ENCODE peak calls at places on chromosome X, in seven cellular contexts. D, G, H, A, T, K and X are unnamed samples.

GRCh38 chrX:131735127-131735526 is 191.3 kb downstream of the OR13H1 start:
- DNase-seq in H (no peak), D (no peak), K (no peak), G (no peak), T (no peak), A (no peak), X (no peak)

GRCh38 chrX:9153299-9153698 is 119.4 kb upstream of the FAM9B start:
- DNase-seq in T (no peak), G (no peak), A (peak), H (no peak), D (no peak), K (no peak), X (no peak)

GRCh38 chrX:153764786-153765137 is 713 bp downstream of the PLXNB3 start:
- DNase-seq in G (no peak), T (no peak), A (no peak), H (no peak), D (no peak), K (no peak), X (no peak)

GRCh38 chrX:9538544-9539045 is 73.7 kb downstream of the TBL1X start:
- DNase-seq in D (no peak), G (no peak), H (peak), K (no peak), T (no peak), A (no peak), X (no peak)

GRCh38 chrX:83759872-83760271 is 101.1 kb upstream of the CYLC1 start:
- DNase-seq in H (no peak), G (peak), A (peak), K (no peak), T (no peak), D (no peak), X (peak)

GRCh38 chrX:88425739-88426138 is 321.3 kb upstream of the CPXCR1 start:
- DNase-seq in K (no peak), G (peak), H (no peak), A (peak), T (no peak), D (no peak), X (no peak)

GRCh38 chrX:63470506-63470905 is 119.4 kb upstream of the SPIN4 start:
- DNase-seq in G (no peak), D (no peak), K (no peak), T (no peak), A (no peak), H (no peak), X (no peak)

GRCh38 chrX:69991685-69992084 is 58.1 kb downstream of the AWAT2 start:
- DNase-seq in A (no peak), H (peak), K (no peak), G (no peak), D (no peak), T (no peak), X (no peak)

GRCh38 chrX:119389854-119390501 is 9.2 kb upstream of the SLC25A43 start:
- DNase-seq in T (no peak), K (no peak), H (peak), G (no peak), D (no peak), A (no peak), X (no peak)

GRCh38 chrX:101462892-101463291 is 22.4 kb upstream of the ARMCX4 start:
- DNase-seq in D (no peak), H (no peak), A (peak), K (peak), G (peak), T (no peak), X (peak)

GRCh38 chrX:153773741-153774575 is 6.9 kb upstream of the SRPK3 start:
- DNase-seq in T (no peak), D (no peak), H (no peak), A (no peak), K (no peak), G (no peak), X (no peak)

GRCh38 chrX:2401201-2401589 is 99.6 kb downstream of the DHRSX start:
- DNase-seq in K (no peak), T (no peak), H (no peak), G (no peak), A (no peak), D (no peak), X (no peak)

GRCh38 chrX:69033936-69034335 is 131.3 kb downstream of the PJA1 start:
- DNase-seq in G (no peak), H (no peak), A (no peak), T (no peak), D (no peak), K (no peak), X (no peak)

GRCh38 chrX:43655961-43656494 is at the start of gene MAOA:
- DNase-seq in G (peak), K (no peak), H (peak), T (no peak), A (no peak), D (peak), X (no peak)

GRCh38 chrX:130083656-130084382 is 26.5 kb downstream of the ELF4 start:
- DNase-seq in T (no peak), K (no peak), A (no peak), H (no peak), G (no peak), D (no peak), X (peak)

GRCh38 chrX:24264383-24264782 is 49.5 kb downstream of the SUPT20HL2 start:
- DNase-seq in H (no peak), T (no peak), D (no peak), K (no peak), G (no peak), A (no peak), X (no peak)

GRCh38 chrX:134431894-134432293 is 28.1 kb upstream of the HPRT1 start:
- DNase-seq in T (no peak), A (peak), G (no peak), D (no peak), H (no peak), K (no peak), X (no peak)

GRCh38 chrX:41350150-41350975 is 16.4 kb downstream of the DDX3X start:
- DNase-seq in T (no peak), A (peak), K (no peak), G (peak), D (no peak), H (no peak), X (no peak)

GRCh38 chrX:129984196-129984962 is 1.9 kb downstream of the BCORL1 start:
- DNase-seq in D (peak), A (no peak), G (no peak), H (peak), K (no peak), T (peak), X (peak)

DNA sequence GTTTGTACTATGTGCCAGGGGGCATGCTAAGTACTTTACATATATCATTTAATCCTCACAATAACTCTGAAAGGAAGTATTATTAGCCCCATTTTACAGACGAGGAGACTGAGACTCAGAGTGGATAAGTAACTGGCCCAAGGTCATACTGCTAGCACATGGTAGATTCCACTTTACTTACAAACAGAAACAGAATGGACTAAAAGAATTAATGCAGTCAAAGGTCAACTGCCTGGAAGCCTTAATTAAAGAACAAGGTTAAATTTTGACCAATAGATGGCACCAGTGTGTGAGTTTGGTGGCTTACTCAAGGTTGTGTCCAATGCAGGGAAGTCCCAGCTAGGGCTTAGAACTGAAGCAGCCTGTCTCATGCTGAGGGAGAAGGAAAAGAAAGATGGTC is 4.7 kb downstream of the RIPPLY1 start:
- DNase-seq in A (peak), G (peak), K (no peak), T (no peak), D (no peak), H (peak), X (peak)
- TF ChIP-seq CTCF in A (peak), G (peak), K (peak), T (peak), D (no peak), H (peak), X (peak)

GRCh38 chrX:126770179-126770578 is 49.4 kb upstream of the PRR32 start:
- DNase-seq in G (peak), K (peak), H (peak), T (no peak), D (no peak), A (no peak), X (peak)
- TF ChIP-seq CTCF in G (no peak), K (peak), H (peak), T (peak), D (no peak), A (peak), X (peak)

DNA sequence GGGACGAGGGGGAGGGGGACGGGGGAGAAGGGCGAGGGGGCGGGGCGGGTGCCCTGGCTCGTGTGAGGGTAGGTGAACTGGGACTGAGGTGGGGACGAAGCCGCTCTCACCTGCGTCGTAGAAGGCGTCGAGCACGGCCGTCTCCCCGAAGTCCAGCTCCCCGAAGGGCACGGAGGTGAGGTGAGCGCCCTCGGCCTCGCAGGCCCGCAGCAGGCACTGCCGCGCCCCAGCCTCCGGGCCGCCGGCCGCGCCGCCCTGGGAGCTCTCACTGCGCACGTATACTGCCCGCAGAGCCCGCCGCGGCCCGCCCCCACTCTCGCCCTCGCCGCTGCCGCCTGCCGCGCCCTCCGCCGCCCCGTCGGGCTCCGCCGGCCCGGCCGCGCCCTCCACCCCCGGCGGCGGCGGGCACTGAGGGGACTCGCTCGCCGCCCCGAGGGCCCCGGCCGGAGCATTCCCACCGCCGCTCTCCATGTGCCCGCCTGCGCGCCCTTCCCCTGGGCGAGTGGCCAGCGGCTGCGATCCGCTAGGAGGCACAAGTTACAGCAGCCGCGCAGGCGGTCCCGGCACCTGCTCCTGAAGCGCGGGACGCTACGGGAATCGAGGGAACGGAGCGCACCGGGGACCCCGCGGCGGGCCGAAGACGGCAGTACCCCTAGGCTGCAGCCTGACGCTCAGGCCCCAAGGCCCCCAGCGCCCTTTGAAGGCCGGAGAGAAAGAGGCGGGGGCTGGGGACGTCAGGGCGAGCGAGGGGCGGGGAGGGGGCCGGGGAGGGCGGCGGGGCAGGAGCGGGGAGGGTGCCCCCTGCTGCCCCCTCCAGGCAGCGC is at the start of gene MAP3K15:
- DNase-seq in T (peak), G (peak), D (no peak), K (no peak), H (peak), A (no peak), X (peak)
- TF ChIP-seq CTCF in T (no peak), G (no peak), D (no peak), K (peak), H (peak), A (no peak), X (peak)

DNA sequence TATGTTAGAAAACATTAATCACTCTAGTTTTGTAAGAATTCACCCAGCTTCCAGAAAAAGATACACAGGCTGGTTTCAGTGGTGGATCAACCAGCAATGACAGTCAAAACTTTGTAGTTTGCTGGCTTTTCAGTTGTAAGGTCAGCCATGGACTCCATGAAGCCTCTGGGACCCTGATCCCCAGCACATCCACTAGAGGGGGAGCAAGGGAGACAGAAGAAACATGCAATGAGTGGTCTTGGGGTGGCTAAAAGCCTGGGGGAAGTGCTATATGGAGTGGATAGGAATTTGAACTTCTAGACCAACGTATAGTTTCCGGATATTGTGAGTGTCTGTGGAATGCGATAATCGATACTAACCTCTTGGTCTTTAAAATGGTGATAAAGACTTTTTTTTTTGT is 72.7 kb downstream of the AFF2 start:
- DNase-seq in G (peak), A (no peak), T (no peak), H (peak), D (no peak), K (no peak), X (no peak)
- TF ChIP-seq CTCF in G (no peak), A (no peak), T (no peak), H (peak), D (no peak), K (no peak), X (no peak)

GRCh38 chrX:144709841-144710240 is 537.5 kb upstream of the SPANXN1 start:
- DNase-seq in G (no peak), T (no peak), A (no peak), H (no peak), D (no peak), K (no peak), X (no peak)
- TF ChIP-seq CTCF in G (no peak), T (no peak), A (no peak), H (no peak), D (no peak), K (no peak), X (no peak)

GRCh38 chrX:117910216-117910615 is 206.4 kb downstream of the KLHL13 start:
- DNase-seq in K (no peak), D (no peak), T (no peak), G (no peak), H (no peak), A (no peak), X (no peak)
- TF ChIP-seq CTCF in K (no peak), D (no peak), T (no peak), G (no peak), H (no peak), A (no peak), X (no peak)

GRCh38 chrX:46549914-46550313 is 4.7 kb upstream of the ZNF674 start:
- DNase-seq in T (no peak), G (no peak), D (no peak), K (no peak), A (no peak), H (no peak), X (no peak)

GRCh38 chrX:46543441-46543840 is 1.8 kb downstream of the ZNF674 start:
- DNase-seq in G (no peak), D (no peak), H (no peak), K (no peak), T (no peak), A (no peak), X (no peak)

GRCh38 chrX:46547857-46548256 is 2.6 kb upstream of the ZNF674 start:
- DNase-seq in G (no peak), T (no peak), D (no peak), A (peak), H (no peak), K (no peak), X (no peak)

GRCh38 chrX:46545111-46546005 is at the start of gene ZNF674:
- DNase-seq in K (peak), D (peak), T (peak), A (peak), H (peak), G (peak), X (peak)
- TF ChIP-seq CTCF in K (no peak), D (no peak), T (peak), A (peak), H (peak), G (peak), X (peak)